ENCODE peak calls at places on chromosome 1, in eight cellular contexts. Z, Q, Y, E, R, V, I and K are unnamed samples.

GRCh38 chr1:52798331-52798730 is 44.2 kb upstream of the ZYG11A start:
- DNase-seq in Z (no peak), Q (no peak), Y (no peak), E (no peak), R (no peak), V (no peak), I (no peak), K (no peak)

GRCh38 chr1:5481889-5482288 is 510.3 kb downstream of the NPHP4 start:
- DNase-seq in Z (peak; percentile 3), Q (peak; percentile 32), Y (no peak), E (no peak), R (no peak), V (no peak), I (peak; percentile 32), K (peak; percentile 76)

GRCh38 chr1:16905112-16905855 is 9.5 kb downstream of the RNU1-2 start:
- DNase-seq in Z (peak; percentile 77), Q (no peak), Y (no peak), E (no peak), R (no peak), V (no peak), I (peak; percentile 71), K (peak; percentile 76)

GRCh38 chr1:21926814-21927530 is 10.1 kb downstream of the HSPG2 start:
- DNase-seq in Z (no peak), Q (no peak), Y (no peak), E (no peak), R (no peak), V (no peak), I (no peak), K (no peak)

GRCh38 chr1:23557471-23558124 is 1.7 kb downstream of the ID3 start:
- DNase-seq in Z (no peak), Q (no peak), Y (no peak), E (no peak), R (no peak), V (no peak), I (no peak), K (no peak)

GRCh38 chr1:5828322-5828935 is 163.8 kb downstream of the NPHP4 start:
- DNase-seq in Z (no peak), Q (no peak), Y (no peak), E (no peak), R (no peak), V (no peak), I (no peak), K (no peak)

GRCh38 chr1:153578936-153579335 is 13.3 kb upstream of the S100A2 start:
- DNase-seq in Z (no peak), Q (no peak), Y (no peak), E (no peak), R (no peak), V (no peak), I (no peak), K (peak; percentile 22)

GRCh38 chr1:36134805-36135339 is 9.8 kb upstream of the COL8A2 start:
- DNase-seq in Z (peak; percentile 63), Q (no peak), Y (no peak), E (no peak), R (no peak), V (no peak), I (peak; percentile 18), K (peak; percentile 84)

GRCh38 chr1:150322310-150322709 is 977 bp downstream of the PRPF3 start:
- DNase-seq in Z (no peak), Q (no peak), Y (no peak), E (no peak), R (no peak), V (no peak), I (peak; percentile 29), K (no peak)

GRCh38 chr1:156247460-156248322 is at the start of gene PAQR6:
- DNase-seq in Z (no peak), Q (no peak), Y (no peak), E (peak; percentile 90), R (no peak), V (no peak), I (no peak), K (peak; percentile 68)

GRCh38 chr1:23624440-23624839 is 65.1 kb upstream of the ID3 start:
- DNase-seq in Z (no peak), Q (no peak), Y (no peak), E (no peak), R (no peak), V (no peak), I (peak; percentile 64), K (no peak)

GRCh38 chr1:230153655-230154296 is 86.7 kb downstream of the GALNT2 start:
- DNase-seq in Z (no peak), Q (no peak), Y (no peak), E (peak; percentile 40), R (no peak), V (no peak), I (no peak), K (peak; percentile 65)

GRCh38 chr1:26337625-26338024 is 16.3 kb downstream of the CRYBG2 start:
- DNase-seq in Z (no peak), Q (no peak), Y (no peak), E (no peak), R (no peak), V (no peak), I (no peak), K (no peak)

GRCh38 chr1:239354211-239354610 is 32.2 kb upstream of the CHRM3 start:
- DNase-seq in Z (no peak), Q (no peak), Y (no peak), E (no peak), R (no peak), V (no peak), I (no peak), K (no peak)

GRCh38 chr1:44919387-44919786 is 67.0 kb downstream of the EIF2B3 start:
- DNase-seq in Z (no peak), Q (no peak), Y (no peak), E (no peak), R (no peak), V (no peak), I (no peak), K (no peak)